ENCODE peak calls at places on chromosomes 6 and 20, in four cellular contexts. M is NCI-H460; T is activated T-helper 9 cell treated with anti-CD3 and anti-CD28 coated beads, Interleukin-2, amount 50 U/mL, for 16 hours; P is retina. Y is an unnamed sample.

GRCh38 chr6:77292564-77293546 is 170.4 kb downstream of the HTR1B start:
- DNase-seq in M (peak; percentile 72), T (no peak), P (peak; percentile 2), Y (peak; percentile 82)

GRCh38 chr6:31624070-31624469 is 3.6 kb downstream of the PRRC2A start:
- DNase-seq in M (no peak), T (no peak), P (no peak), Y (no peak)

GRCh38 chr6:110103260-110103659 is 76.2 kb downstream of the WASF1 start:
- DNase-seq in M (no peak), T (no peak), P (no peak), Y (no peak)

GRCh38 chr20:35601021-35601973 is 14.3 kb upstream of the SPAG4 start:
- DNase-seq in M (peak; percentile 72), T (peak; percentile 66), P (peak; percentile 91), Y (peak; percentile 80)

GRCh38 chr6:27617700-27618689 is 145.1 kb upstream of the ZNF184 start:
- DNase-seq in M (no peak), T (no peak), P (peak; percentile 53), Y (peak; percentile 38)

GRCh38 chr20:57022306-57022705 is 244.1 kb downstream of the BMP7 start:
- DNase-seq in M (no peak), T (no peak), P (no peak), Y (no peak)

GRCh38 chr20:58721951-58722371 is 29.4 kb downstream of the NPEPL1 start:
- DNase-seq in M (no peak), T (no peak), P (no peak), Y (no peak)

GRCh38 chr20:2822073-2822472 is 5.9 kb downstream of the TMEM239 start:
- DNase-seq in M (no peak), T (no peak), P (no peak), Y (no peak)

GRCh38 chr20:34834459-34834893 is 9.0 kb upstream of the NCOA6 start:
- DNase-seq in M (peak; percentile 40), T (no peak), P (peak; percentile 20), Y (peak; percentile 64)

GRCh38 chr6:583639-584038 is 73.3 kb downstream of the HUS1B start:
- DNase-seq in M (no peak), T (no peak), P (no peak), Y (no peak)

GRCh38 chr20:8399963-8400362 is 267.9 kb downstream of the PLCB1 start:
- DNase-seq in M (no peak), T (no peak), P (no peak), Y (no peak)

GRCh38 chr20:22572491-22572890 is 11.9 kb downstream of the FOXA2 start:
- DNase-seq in M (no peak), T (no peak), P (peak; percentile 1), Y (no peak)

GRCh38 chr6:133291671-133292070 is 50.5 kb downstream of the EYA4 start:
- DNase-seq in M (no peak), T (no peak), P (no peak), Y (no peak)

GRCh38 chr6:132300323-132300949 is 100.8 kb downstream of the MOXD1 start:
- DNase-seq in M (peak; percentile 31), T (no peak), P (peak; percentile 35), Y (peak; percentile 79)

GRCh38 chr20:56974499-56975250 is 291.8 kb downstream of the BMP7 start:
- DNase-seq in M (peak; percentile 75), T (no peak), P (peak; percentile 75), Y (peak; percentile 49)

GRCh38 chr20:48959902-48960550 is 38.5 kb downstream of the ARFGEF2 start:
- DNase-seq in M (no peak), T (no peak), P (no peak), Y (no peak)

GRCh38 chr20:41055679-41056078 is 27.1 kb downstream of the TOP1 start:
- DNase-seq in M (no peak), T (no peak), P (no peak), Y (no peak)

GRCh38 chr6:125268765-125269164 is 33.0 kb downstream of the HDDC2 start:
- DNase-seq in M (no peak), T (no peak), P (no peak), Y (no peak)

GRCh38 chr6:34240329-34241248 is 3.9 kb downstream of the HMGA1 start:
- DNase-seq in M (no peak), T (no peak), P (no peak), Y (no peak)

GRCh38 chr20:13771853-13772453 is 12.8 kb downstream of the ESF1 start:
- DNase-seq in M (no peak), T (no peak), P (peak; percentile 19), Y (peak; percentile 40)

GRCh38 chr6:223763-224162 is 68.5 kb upstream of the DUSP22 start:
- DNase-seq in M (no peak), T (no peak), P (no peak), Y (no peak)

GRCh38 chr20:32989507-32990283 is 14.5 kb downstream of the SUN5 start:
- DNase-seq in M (no peak), T (no peak), P (no peak), Y (no peak)

GRCh38 chr6:135974416-135974815 is 122.9 kb downstream of the PDE7B start:
- DNase-seq in M (no peak), T (no peak), P (no peak), Y (no peak)

GRCh38 chr6:73774311-73774766 is 78.3 kb downstream of the CD109 start:
- DNase-seq in M (peak; percentile 69), T (no peak), P (no peak), Y (peak; percentile 69)

GRCh38 chr6:21398741-21399140 is 194.8 kb upstream of the SOX4 start:
- DNase-seq in M (no peak), T (no peak), P (no peak), Y (no peak)

GRCh38 chr20:15122613-15123012 is 785.2 kb upstream of the FLRT3 start:
- DNase-seq in M (no peak), T (no peak), P (no peak), Y (no peak)

Y was measured in dermis blood vessel endothelial cell.